ENCODE peak calls at places on chromosomes 11 and 22, in eight cellular contexts. K, G, W, L, P, Z, J and R are unnamed samples.

GRCh38 chr11:8788616-8789015 is 106.0 kb downstream of the RPL27A start:
- DNase-seq in K (no peak), J (no peak), Z (no peak), G (no peak), P (no peak), W (no peak), L (no peak), R (no peak)

GRCh38 chr11:113274708-113275582 is 39.4 kb upstream of the TTC12 start:
- DNase-seq in K (no peak), J (no peak), G (no peak), Z (no peak), L (no peak), P (no peak), W (peak), R (peak)

GRCh38 chr11:114375052-114375451 is 25.3 kb downstream of the C11orf71 start:
- DNase-seq in G (no peak), W (no peak), J (no peak), L (no peak), K (no peak), Z (no peak), P (no peak), R (no peak)

GRCh38 chr22:20239063-20239950 is 28.8 kb downstream of the RTN4R start:
- DNase-seq in G (peak), Z (no peak), K (no peak), L (no peak), P (no peak), W (no peak), J (no peak), R (peak)

GRCh38 chr22:30763815-30764686 is 69.4 kb downstream of the OSBP2 start:
- DNase-seq in G (peak), P (no peak), J (no peak), Z (no peak), W (peak), L (peak), K (no peak), R (peak)

GRCh38 chr11:112797072-112797471 is 164.1 kb upstream of the NCAM1 start:
- DNase-seq in K (no peak), G (no peak), Z (no peak), W (no peak), P (no peak), J (no peak), L (no peak), R (no peak)

GRCh38 chr22:48276933-48277867 is 1514.8 kb downstream of the TBC1D22A start:
- DNase-seq in Z (no peak), P (no peak), L (no peak), K (no peak), G (no peak), W (no peak), J (peak), R (no peak)

GRCh38 chr11:58919980-58920379 is 19.3 kb upstream of the GLYATL1 start:
- DNase-seq in P (no peak), J (no peak), W (no peak), L (no peak), G (no peak), K (no peak), Z (no peak), R (no peak)

GRCh38 chr11:112477929-112478317 is 217.3 kb upstream of the PLET1 start:
- DNase-seq in J (no peak), Z (no peak), K (no peak), W (no peak), L (no peak), G (no peak), P (no peak), R (no peak)

DNA sequence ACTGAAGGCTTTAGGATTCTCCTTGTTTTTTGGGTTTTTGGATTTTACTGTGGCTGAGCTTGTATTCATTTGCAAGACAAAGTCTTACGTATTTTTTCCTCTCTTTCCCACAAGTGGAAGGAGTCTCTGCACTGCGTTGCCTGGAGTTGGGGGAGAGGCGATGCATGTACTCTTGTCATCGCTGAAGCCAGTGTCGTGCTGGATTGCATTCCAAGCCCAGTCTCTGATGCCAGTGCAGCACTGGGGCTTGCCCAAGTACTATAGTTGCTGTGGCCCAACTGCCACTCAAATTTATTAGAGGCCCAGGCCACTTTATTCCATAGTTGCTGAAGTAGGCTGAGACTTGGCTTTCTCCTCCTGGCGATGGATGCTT is 230.2 kb downstream of the DYNC2H1 start:
- DNase-seq in W (no peak), K (no peak), J (no peak), P (no peak), L (no peak), Z (no peak), G (no peak), R (no peak)
- TF ChIP-seq EP300 in W (no peak), K (no peak), J (no peak), P (no peak), L (no peak), Z (no peak), G (no peak), R (no peak)

DNA sequence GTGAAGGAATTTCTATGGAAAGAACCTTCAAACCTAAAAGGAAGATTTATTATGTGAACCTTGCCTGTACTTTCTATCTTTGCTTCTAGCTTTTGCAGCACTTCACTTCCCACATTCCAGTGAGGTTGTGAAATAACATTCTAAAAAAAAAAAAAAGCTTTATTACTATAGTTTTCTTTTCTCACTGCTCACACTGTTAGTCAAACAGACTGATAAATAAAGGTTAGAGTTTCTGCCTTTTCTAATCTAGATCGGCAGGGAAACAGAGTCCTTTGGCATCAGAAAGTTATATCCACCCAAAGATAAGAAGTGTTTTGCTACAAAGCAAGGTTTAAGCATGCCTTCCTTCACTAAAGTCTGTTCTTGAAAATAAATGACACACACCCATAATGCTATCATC is 2.8 kb downstream of the AAMDC start:
- DNase-seq in W (no peak), Z (no peak), J (no peak), P (no peak), G (no peak), K (no peak), L (no peak), R (no peak)
- TF ChIP-seq EP300 in W (no peak), Z (no peak), J (no peak), P (no peak), G (no peak), K (no peak), L (no peak), R (no peak)

GRCh38 chr22:49602481-49602880 is 225.2 kb downstream of the BRD1 start:
- DNase-seq in G (no peak), L (no peak), K (no peak), J (peak), Z (no peak), W (no peak), P (no peak), R (no peak)

GRCh38 chr22:49600891-49601431 is 226.7 kb downstream of the BRD1 start:
- DNase-seq in W (no peak), K (no peak), G (no peak), J (peak), P (no peak), Z (no peak), L (no peak), R (no peak)

GRCh38 chr22:49604732-49605302 is 222.9 kb downstream of the BRD1 start:
- DNase-seq in P (no peak), G (no peak), J (no peak), L (no peak), K (no peak), Z (no peak), W (no peak), R (no peak)

GRCh38 chr22:49601614-49602321 is 225.9 kb downstream of the BRD1 start:
- DNase-seq in Z (no peak), J (peak), P (no peak), L (no peak), K (no peak), W (no peak), G (no peak), R (no peak)

DNA sequence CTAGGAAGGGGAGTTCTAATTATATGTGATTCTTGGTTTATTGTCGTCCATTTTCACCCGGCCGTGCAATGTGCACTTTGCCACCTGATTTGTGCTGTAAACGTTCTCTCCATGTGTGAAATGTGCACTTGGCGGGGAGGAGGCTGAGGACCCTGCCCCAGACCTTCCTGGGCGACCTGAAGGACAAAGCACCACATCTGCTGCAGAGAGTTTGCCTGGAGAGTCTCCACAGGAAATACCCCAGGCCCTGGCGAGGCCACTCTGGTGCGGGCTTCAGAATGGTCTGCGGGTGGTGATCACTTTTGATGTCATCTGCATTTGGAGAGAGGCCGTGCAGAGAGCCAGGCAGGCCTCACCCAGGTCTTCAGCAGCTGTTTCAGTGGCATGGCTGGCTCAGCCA is 224.7 kb downstream of the BRD1 start:
- DNase-seq in P (no peak), K (no peak), W (no peak), Z (no peak), G (no peak), J (no peak), L (no peak), R (no peak)
- TF ChIP-seq EP300 in P (no peak), K (no peak), W (no peak), Z (no peak), G (no peak), J (no peak), L (no peak), R (no peak)

DNA sequence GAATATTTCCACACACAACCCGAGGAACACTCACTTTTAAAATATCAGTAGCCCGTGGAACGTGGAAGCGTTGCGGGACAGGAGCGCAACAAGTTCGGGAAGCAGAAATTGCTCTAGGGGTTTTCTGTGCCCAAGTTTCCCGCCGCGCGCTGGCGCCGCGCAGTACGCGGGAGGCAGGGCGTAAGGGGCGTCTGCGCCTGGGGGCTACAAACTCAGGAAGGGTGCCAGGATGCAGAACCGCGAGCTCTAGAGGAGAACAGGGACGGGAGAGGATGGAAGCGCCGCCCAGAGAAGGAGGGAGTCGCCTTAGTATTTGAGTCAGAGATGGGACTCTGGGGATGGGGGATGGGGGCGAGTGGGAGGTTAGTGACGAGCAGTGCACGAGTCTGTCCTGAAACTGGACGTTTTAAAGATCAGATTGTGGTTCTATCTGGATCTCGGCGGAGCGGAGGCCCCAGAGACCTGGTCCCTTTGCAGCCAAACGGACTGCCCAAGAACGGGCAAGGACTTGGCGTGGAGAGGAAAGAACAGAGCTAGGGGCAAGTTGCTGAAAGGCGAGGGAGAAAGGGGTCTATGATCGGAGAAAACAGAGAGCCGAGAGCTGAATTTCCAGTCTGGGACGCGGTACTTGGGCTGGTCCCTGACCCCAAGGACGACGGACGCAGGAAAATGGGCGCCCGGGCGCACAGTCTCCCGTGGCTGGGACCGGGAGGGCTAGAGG is 4.7 kb downstream of the BSX start:
- DNase-seq in W (no peak), G (no peak), Z (no peak), L (no peak), K (no peak), J (no peak), P (no peak), R (no peak)
- TF ChIP-seq EP300 in W (no peak), G (no peak), Z (no peak), L (no peak), K (no peak), J (no peak), P (no peak), R (no peak)

DNA sequence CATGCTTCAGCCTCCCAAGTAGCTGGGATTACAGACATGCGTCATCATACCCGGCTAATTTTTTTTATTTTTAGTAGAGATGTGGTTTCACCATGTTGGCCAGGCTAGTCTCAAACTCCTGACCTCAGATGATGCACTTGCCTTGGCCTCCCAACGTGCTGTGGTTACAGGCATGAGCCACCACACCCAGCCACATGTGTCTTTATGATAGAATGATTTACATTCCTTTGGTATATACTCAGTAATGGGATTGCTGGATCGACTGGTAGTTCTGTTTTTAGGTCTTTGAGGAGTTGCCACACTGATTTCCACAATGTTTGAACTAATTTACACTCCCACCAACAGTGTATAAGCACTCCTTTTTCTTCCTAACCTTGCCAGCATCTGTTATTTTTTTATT is 276.2 kb downstream of the METTL15 start:
- DNase-seq in K (no peak), P (no peak), G (no peak), L (no peak), W (no peak), Z (no peak), J (no peak), R (no peak)
- TF ChIP-seq EP300 in K (no peak), P (no peak), G (no peak), L (no peak), W (no peak), Z (no peak), J (no peak), R (no peak)

DNA sequence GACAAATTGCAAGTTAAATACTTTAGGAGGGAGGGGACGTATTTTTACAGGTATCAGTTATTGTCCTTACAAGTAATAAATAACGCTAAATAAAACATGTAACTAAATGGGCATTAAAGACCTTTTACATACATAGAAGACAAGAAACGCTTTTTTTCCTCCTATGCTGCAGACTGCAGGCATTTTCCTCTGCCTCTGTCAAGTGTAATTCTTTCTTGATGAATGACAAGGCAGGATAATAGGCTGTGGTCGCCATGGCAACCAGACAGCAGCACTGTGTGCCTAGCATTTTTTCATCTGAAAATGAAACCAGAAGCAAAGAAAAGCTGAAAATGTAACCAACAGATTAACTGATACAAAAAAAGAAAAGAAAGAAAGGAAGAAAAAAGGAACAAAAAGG is 46.1 kb downstream of the BLID start:
- DNase-seq in J (peak), G (peak), P (peak), L (peak), W (no peak), Z (no peak), K (peak), R (no peak)
- TF ChIP-seq EP300 in J (no peak), G (no peak), P (no peak), L (no peak), W (no peak), Z (no peak), K (no peak), R (no peak)

GRCh38 chr11:78469905-78470304 is 52.3 kb upstream of the GAB2 start:
- DNase-seq in Z (no peak), P (no peak), L (no peak), W (no peak), K (no peak), G (no peak), J (no peak), R (no peak)

GRCh38 chr11:78460468-78460867 is 42.8 kb upstream of the GAB2 start:
- DNase-seq in K (no peak), J (no peak), W (no peak), Z (no peak), L (no peak), G (no peak), P (no peak), R (no peak)

GRCh38 chr11:78467370-78467769 is 49.8 kb upstream of the GAB2 start:
- DNase-seq in Z (no peak), W (no peak), L (no peak), J (no peak), P (no peak), K (no peak), G (no peak), R (no peak)

GRCh38 chr11:78470861-78471442 is 53.3 kb upstream of the GAB2 start:
- DNase-seq in W (no peak), J (no peak), Z (no peak), K (no peak), G (no peak), P (no peak), L (no peak), R (no peak)

GRCh38 chr11:78465169-78465942 is 47.7 kb upstream of the GAB2 start:
- DNase-seq in W (no peak), K (no peak), J (no peak), G (no peak), P (no peak), Z (peak), L (no peak), R (no peak)
- TF ChIP-seq EP300 in W (no peak), K (no peak), J (no peak), G (no peak), P (no peak), Z (peak), L (no peak), R (no peak)

GRCh38 chr22:32589007-32589406 is 114.4 kb downstream of the FBXO7 start:
- DNase-seq in W (no peak), J (no peak), P (peak), L (no peak), K (no peak), Z (no peak), G (no peak), R (no peak)
- TF ChIP-seq EP300 in W (no peak), J (no peak), P (no peak), L (no peak), K (no peak), Z (no peak), G (no peak), R (no peak)

DNA sequence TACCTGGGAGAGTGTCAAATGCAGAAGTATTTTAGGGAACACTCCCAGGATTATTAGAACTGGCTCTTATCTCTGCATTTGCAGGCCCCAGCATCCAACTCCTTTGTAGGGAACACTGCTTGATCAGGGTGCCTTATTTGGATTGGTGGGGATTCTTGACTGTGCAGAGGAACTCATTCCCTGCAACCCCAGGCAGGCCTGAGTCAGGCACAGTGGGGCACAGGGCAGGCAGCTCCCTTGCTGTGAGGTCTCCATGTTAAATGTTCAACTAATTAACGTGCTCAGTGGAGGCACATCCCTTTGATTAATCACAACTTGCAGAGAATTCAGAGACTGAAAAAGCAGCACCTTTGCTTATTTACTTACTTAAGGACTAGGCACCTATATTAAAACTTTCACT is 102.3 kb upstream of the TENM4 start:
- DNase-seq in L (no peak), Z (no peak), P (no peak), K (no peak), J (no peak), W (no peak), G (no peak), R (no peak)
- TF ChIP-seq EP300 in L (no peak), Z (no peak), P (no peak), K (no peak), J (no peak), W (no peak), G (no peak), R (no peak)